ENCODE peak calls at places on chromosomes 7 and 10, in four cellular contexts. One of them, this sample, is unnamed.

GRCh38 chr7:107551936-107552335 is 11.8 kb downstream of the COG5 start:
- DNase-seq in HepG2: no peak
- DNase-seq in GM12878: no peak
- DNase-seq in K562: no peak
- DNase-seq in this sample: no peak

GRCh38 chr7:79307376-79307775 is 146.1 kb downstream of the MAGI2 start:
- DNase-seq in HepG2: no peak
- DNase-seq in GM12878: no peak
- DNase-seq in K562: no peak
- DNase-seq in this sample: no peak

GRCh38 chr10:29656451-29656992 is 21.8 kb upstream of the SVIL start:
- DNase-seq in HepG2: no peak
- DNase-seq in GM12878: no peak
- DNase-seq in K562: no peak
- DNase-seq in this sample: no peak

GRCh38 chr10:64091889-64092288 is 570.7 kb downstream of the REEP3 start:
- DNase-seq in HepG2: peak; percentile 5
- DNase-seq in GM12878: no peak
- DNase-seq in K562: peak; percentile 11
- DNase-seq in this sample: peak; percentile 12

GRCh38 chr7:55387062-55387965 is 22.2 kb downstream of the LANCL2 start:
- DNase-seq in HepG2: peak; percentile 7
- DNase-seq in GM12878: no peak
- DNase-seq in K562: no peak
- DNase-seq in this sample: no peak

GRCh38 chr10:510415-510881 is 179.0 kb downstream of the DIP2C start:
- DNase-seq in HepG2: no peak
- DNase-seq in GM12878: no peak
- DNase-seq in K562: no peak
- DNase-seq in this sample: no peak

GRCh38 chr10:104337527-104337984 is 709 bp downstream of the ITPRIP start:
- DNase-seq in HepG2: no peak
- DNase-seq in GM12878: no peak
- DNase-seq in K562: peak; percentile 52
- DNase-seq in this sample: peak; percentile 63

GRCh38 chr10:125779403-125780327 is 4.0 kb upstream of the MMP21 start:
- DNase-seq in HepG2: no peak
- DNase-seq in GM12878: no peak
- DNase-seq in K562: no peak
- DNase-seq in this sample: no peak

GRCh38 chr7:7181519-7182155 is 707 bp upstream of the C1GALT1 start:
- DNase-seq in HepG2: peak; percentile 75
- DNase-seq in GM12878: peak; percentile 68
- DNase-seq in K562: peak; percentile 85
- DNase-seq in this sample: peak; percentile 13

GRCh38 chr10:98339790-98340189 is 71.8 kb upstream of the LOXL4 start:
- DNase-seq in HepG2: no peak
- DNase-seq in GM12878: peak; percentile 94
- DNase-seq in K562: no peak
- DNase-seq in this sample: no peak

DNA sequence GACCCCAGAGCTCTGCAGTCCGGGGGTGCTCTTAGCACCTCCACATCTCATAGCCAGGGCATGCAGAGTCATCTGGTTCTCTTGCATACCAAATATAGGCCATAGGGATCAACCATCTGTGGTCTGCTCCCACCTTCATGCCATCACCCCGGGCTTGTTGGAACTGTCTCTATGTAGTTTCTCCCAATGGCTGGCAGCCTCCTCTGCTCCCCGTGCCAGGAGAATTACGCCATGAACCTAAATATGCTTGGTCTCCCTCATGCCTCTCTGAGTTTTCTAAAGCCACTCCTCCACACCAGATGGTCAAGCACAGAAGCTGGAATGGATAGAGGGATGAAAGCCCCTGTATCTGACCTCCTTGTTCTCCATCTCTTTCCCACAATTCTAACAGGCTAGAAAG is 302.6 kb upstream of the MYO3A start:
- DNase-seq in HepG2: no peak
- DNase-seq in GM12878: no peak
- DNase-seq in K562: no peak
- DNase-seq in this sample: no peak
- TF ChIP-seq TARDBP in HepG2: no peak
- TF ChIP-seq TARDBP in GM12878: no peak
- TF ChIP-seq TARDBP in K562: no peak
- TF ChIP-seq TARDBP in this sample: no peak

GRCh38 chr10:13882112-13882711 is 295.4 kb downstream of the PRPF18 start:
- DNase-seq in HepG2: no peak
- DNase-seq in GM12878: no peak
- DNase-seq in K562: peak; percentile 3
- DNase-seq in this sample: no peak
- TF ChIP-seq TARDBP in HepG2: no peak
- TF ChIP-seq TARDBP in GM12878: no peak
- TF ChIP-seq TARDBP in K562: no peak
- TF ChIP-seq TARDBP in this sample: no peak

GRCh38 chr7:24700446-24701044 is 56.7 kb downstream of the GSDME start:
- DNase-seq in HepG2: no peak
- DNase-seq in GM12878: no peak
- DNase-seq in K562: no peak
- DNase-seq in this sample: no peak
- TF ChIP-seq TARDBP in HepG2: no peak
- TF ChIP-seq TARDBP in GM12878: no peak
- TF ChIP-seq TARDBP in K562: no peak
- TF ChIP-seq TARDBP in this sample: no peak

GRCh38 chr7:11730725-11731124 is 101.3 kb downstream of the THSD7A start:
- DNase-seq in HepG2: no peak
- DNase-seq in GM12878: no peak
- DNase-seq in K562: no peak
- DNase-seq in this sample: no peak
- TF ChIP-seq TARDBP in HepG2: no peak
- TF ChIP-seq TARDBP in GM12878: no peak
- TF ChIP-seq TARDBP in K562: no peak
- TF ChIP-seq TARDBP in this sample: no peak